ENCODE peak calls at places on chromosomes 13 and 19, in four cellular contexts. One of them, this sample, is unnamed.

GRCh38 chr13:60158321-60158801 is 5.4 kb downstream of the DIAPH3 start:
- DNase-seq in endothelial cell of umbilical vein: no peak
- DNase-seq in uterus: no peak
- DNase-seq in upper lobe of left lung: no peak
- DNase-seq in this sample: no peak

GRCh38 chr19:43779820-43780219 is 953 bp downstream of the KCNN4 start:
- DNase-seq in endothelial cell of umbilical vein: no peak
- DNase-seq in uterus: no peak
- DNase-seq in upper lobe of left lung: no peak
- DNase-seq in this sample: no peak

GRCh38 chr13:46369506-46370268 is 17.4 kb downstream of the RUBCNL start:
- DNase-seq in endothelial cell of umbilical vein: no peak
- DNase-seq in uterus: no peak
- DNase-seq in upper lobe of left lung: no peak
- DNase-seq in this sample: no peak

GRCh38 chr19:48403606-48404005 is 10.1 kb downstream of the GRIN2D start:
- DNase-seq in endothelial cell of umbilical vein: peak; percentile 61
- DNase-seq in uterus: no peak
- DNase-seq in upper lobe of left lung: no peak
- DNase-seq in this sample: no peak

GRCh38 chr19:38033658-38034150 is 126.7 kb downstream of the SIPA1L3 start:
- DNase-seq in endothelial cell of umbilical vein: no peak
- DNase-seq in uterus: no peak
- DNase-seq in upper lobe of left lung: no peak
- DNase-seq in this sample: no peak

GRCh38 chr13:29159871-29160270 is 339.7 kb downstream of the MTUS2 start:
- DNase-seq in endothelial cell of umbilical vein: no peak
- DNase-seq in uterus: no peak
- DNase-seq in upper lobe of left lung: no peak
- DNase-seq in this sample: no peak

GRCh38 chr13:87356314-87356713 is 314.9 kb upstream of the SLITRK5 start:
- DNase-seq in endothelial cell of umbilical vein: no peak
- DNase-seq in uterus: no peak
- DNase-seq in upper lobe of left lung: no peak
- DNase-seq in this sample: no peak

GRCh38 chr13:21458457-21458815 is 667 bp downstream of the ZDHHC20 start:
- DNase-seq in endothelial cell of umbilical vein: peak; percentile 25
- DNase-seq in uterus: peak; percentile 28
- DNase-seq in upper lobe of left lung: no peak
- DNase-seq in this sample: no peak

GRCh38 chr19:10852098-10852800 is 4.0 kb downstream of the C19orf38 start:
- DNase-seq in endothelial cell of umbilical vein: no peak
- DNase-seq in uterus: no peak
- DNase-seq in upper lobe of left lung: no peak
- DNase-seq in this sample: no peak

DNA sequence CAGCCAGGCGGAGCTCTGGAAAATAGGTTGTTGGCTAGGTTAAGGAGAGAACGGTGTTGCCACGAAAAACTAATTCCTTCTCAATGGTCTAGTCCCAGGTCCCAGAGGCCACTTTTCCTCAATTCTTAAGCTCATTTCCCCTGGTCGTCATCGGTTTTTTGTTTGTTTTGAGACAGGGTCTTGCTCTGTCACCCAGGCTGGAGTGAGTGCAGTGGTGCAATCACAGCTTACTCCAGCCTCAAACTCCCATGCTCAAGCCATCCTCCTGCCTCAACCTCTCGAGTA is 1.2 kb downstream of the SF3A2 start:
- DNase-seq in endothelial cell of umbilical vein: no peak
- DNase-seq in uterus: no peak
- DNase-seq in upper lobe of left lung: no peak
- DNase-seq in this sample: no peak
- H3K27ac ChIP-seq in endothelial cell of umbilical vein: no peak overlapping the region
- H3K27ac ChIP-seq in uterus: no peak overlapping the region
- H3K27ac ChIP-seq in upper lobe of left lung: peak overlapping the region; percentile 98
- H3K27ac ChIP-seq in this sample: no peak overlapping the region

GRCh38 chr13:30870049-30870884 is 35.8 kb upstream of the MEDAG start:
- DNase-seq in endothelial cell of umbilical vein: peak; percentile 99
- DNase-seq in uterus: peak; percentile 94
- DNase-seq in upper lobe of left lung: no peak
- DNase-seq in this sample: no peak
- H3K27ac ChIP-seq in endothelial cell of umbilical vein: peak overlapping the region; percentile 97
- H3K27ac ChIP-seq in uterus: peak overlapping the region; percentile 81
- H3K27ac ChIP-seq in upper lobe of left lung: peak overlapping the region; percentile 51
- H3K27ac ChIP-seq in this sample: no peak overlapping the region

DNA sequence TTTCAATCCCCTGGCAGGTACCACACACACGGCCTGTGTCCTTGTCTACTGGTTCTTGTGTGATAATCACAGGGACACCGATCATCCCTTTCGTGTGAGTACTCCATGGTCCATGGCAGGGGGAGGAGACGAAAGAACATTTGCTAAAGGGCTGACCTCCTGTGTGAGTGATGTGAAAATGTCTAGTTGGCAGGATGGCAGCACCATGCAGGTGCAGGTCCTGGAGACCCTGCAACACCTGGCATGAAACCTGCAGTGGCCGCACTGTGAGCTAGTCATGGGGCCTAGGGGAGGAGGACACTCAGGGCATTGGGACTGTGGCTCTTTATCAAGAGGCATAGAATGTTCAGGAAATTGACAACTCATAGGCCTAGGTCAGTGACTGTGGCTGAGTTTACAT is 22.9 kb upstream of the LGALS14 start:
- DNase-seq in endothelial cell of umbilical vein: no peak
- DNase-seq in uterus: no peak
- DNase-seq in upper lobe of left lung: no peak
- DNase-seq in this sample: no peak
- H3K27ac ChIP-seq in endothelial cell of umbilical vein: no peak overlapping the region
- H3K27ac ChIP-seq in uterus: no peak overlapping the region
- H3K27ac ChIP-seq in upper lobe of left lung: no peak overlapping the region
- H3K27ac ChIP-seq in this sample: no peak overlapping the region

GRCh38 chr13:99396446-99396845 is 89.2 kb upstream of the GPR183 start:
- DNase-seq in endothelial cell of umbilical vein: no peak
- DNase-seq in uterus: no peak
- DNase-seq in upper lobe of left lung: no peak
- DNase-seq in this sample: no peak
- H3K27ac ChIP-seq in endothelial cell of umbilical vein: no peak overlapping the region
- H3K27ac ChIP-seq in uterus: no peak overlapping the region
- H3K27ac ChIP-seq in upper lobe of left lung: no peak overlapping the region
- H3K27ac ChIP-seq in this sample: no peak overlapping the region

GRCh38 chr19:16064209-16064889 is 11.9 kb upstream of the TPM4 start:
- DNase-seq in endothelial cell of umbilical vein: no peak
- DNase-seq in uterus: no peak
- DNase-seq in upper lobe of left lung: peak; percentile 53
- DNase-seq in this sample: no peak

GRCh38 chr19:16067205-16067938 is 8.9 kb upstream of the TPM4 start:
- DNase-seq in endothelial cell of umbilical vein: peak; percentile 50
- DNase-seq in uterus: peak; percentile 88
- DNase-seq in upper lobe of left lung: peak; percentile 93
- DNase-seq in this sample: no peak

GRCh38 chr19:16069813-16070365 is 6.4 kb upstream of the TPM4 start:
- DNase-seq in endothelial cell of umbilical vein: no peak
- DNase-seq in uterus: no peak
- DNase-seq in upper lobe of left lung: peak; percentile 53
- DNase-seq in this sample: no peak

GRCh38 chr19:16068696-16069259 is 7.5 kb upstream of the TPM4 start:
- DNase-seq in endothelial cell of umbilical vein: peak; percentile 42
- DNase-seq in uterus: no peak
- DNase-seq in upper lobe of left lung: no peak
- DNase-seq in this sample: no peak

GRCh38 chr19:16066611-16067104 is 9.6 kb upstream of the TPM4 start:
- DNase-seq in endothelial cell of umbilical vein: peak; percentile 86
- DNase-seq in uterus: no peak
- DNase-seq in upper lobe of left lung: no peak
- DNase-seq in this sample: no peak
- H3K27ac ChIP-seq in endothelial cell of umbilical vein: peak overlapping the region; percentile 50
- H3K27ac ChIP-seq in uterus: peak overlapping the region; percentile 91
- H3K27ac ChIP-seq in upper lobe of left lung: peak overlapping the region; percentile 16
- H3K27ac ChIP-seq in this sample: peak overlapping the region; percentile 50

GRCh38 chr19:17404015-17404414 is 1.4 kb downstream of the BST2 start:
- DNase-seq in endothelial cell of umbilical vein: no peak
- DNase-seq in uterus: no peak
- DNase-seq in upper lobe of left lung: no peak
- DNase-seq in this sample: no peak

GRCh38 chr19:17406039-17406886 is 833 bp upstream of the BST2 start:
- DNase-seq in endothelial cell of umbilical vein: peak; percentile 41
- DNase-seq in uterus: no peak
- DNase-seq in upper lobe of left lung: no peak
- DNase-seq in this sample: no peak

GRCh38 chr19:17404621-17405249 is 695 bp downstream of the BST2 start:
- DNase-seq in endothelial cell of umbilical vein: no peak
- DNase-seq in uterus: no peak
- DNase-seq in upper lobe of left lung: no peak
- DNase-seq in this sample: no peak

GRCh38 chr19:17405250-17406038 is at the start of gene BST2:
- DNase-seq in endothelial cell of umbilical vein: peak; percentile 84
- DNase-seq in uterus: peak; percentile 75
- DNase-seq in upper lobe of left lung: peak; percentile 56
- DNase-seq in this sample: no peak

GRCh38 chr19:17406887-17407196 is 1.4 kb upstream of the BST2 start:
- DNase-seq in endothelial cell of umbilical vein: no peak
- DNase-seq in uterus: no peak
- DNase-seq in upper lobe of left lung: no peak
- DNase-seq in this sample: no peak
- H3K27ac ChIP-seq in endothelial cell of umbilical vein: no peak overlapping the region
- H3K27ac ChIP-seq in uterus: peak overlapping the region; percentile 74
- H3K27ac ChIP-seq in upper lobe of left lung: peak overlapping the region; percentile 85
- H3K27ac ChIP-seq in this sample: no peak overlapping the region

DNA sequence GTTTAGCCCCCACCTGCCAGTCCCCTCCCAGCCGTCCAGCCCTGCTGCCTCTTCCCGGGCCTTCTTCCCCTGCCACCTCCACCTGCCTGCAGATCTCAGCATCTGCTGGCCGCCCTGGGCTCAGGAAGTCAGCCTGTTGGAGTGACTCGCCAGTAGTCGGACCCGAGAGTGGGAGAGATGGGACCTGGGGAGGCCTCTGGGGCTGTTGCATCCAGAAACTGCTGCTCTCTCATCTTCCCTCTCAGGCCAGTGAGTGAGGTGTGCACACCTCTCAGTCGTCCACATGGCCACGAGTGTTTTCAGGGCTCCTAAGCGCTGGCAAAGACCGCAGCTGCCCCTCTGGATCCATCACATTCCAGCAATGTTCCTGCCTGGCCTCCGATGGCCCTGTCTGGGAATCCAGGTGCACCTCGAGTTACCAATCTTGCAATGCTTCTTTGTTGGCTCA is 151.8 kb upstream of the SOX1 start:
- DNase-seq in endothelial cell of umbilical vein: no peak
- DNase-seq in uterus: no peak
- DNase-seq in upper lobe of left lung: no peak
- DNase-seq in this sample: no peak
- H3K27ac ChIP-seq in endothelial cell of umbilical vein: no peak overlapping the region
- H3K27ac ChIP-seq in uterus: no peak overlapping the region
- H3K27ac ChIP-seq in upper lobe of left lung: no peak overlapping the region
- H3K27ac ChIP-seq in this sample: no peak overlapping the region

DNA sequence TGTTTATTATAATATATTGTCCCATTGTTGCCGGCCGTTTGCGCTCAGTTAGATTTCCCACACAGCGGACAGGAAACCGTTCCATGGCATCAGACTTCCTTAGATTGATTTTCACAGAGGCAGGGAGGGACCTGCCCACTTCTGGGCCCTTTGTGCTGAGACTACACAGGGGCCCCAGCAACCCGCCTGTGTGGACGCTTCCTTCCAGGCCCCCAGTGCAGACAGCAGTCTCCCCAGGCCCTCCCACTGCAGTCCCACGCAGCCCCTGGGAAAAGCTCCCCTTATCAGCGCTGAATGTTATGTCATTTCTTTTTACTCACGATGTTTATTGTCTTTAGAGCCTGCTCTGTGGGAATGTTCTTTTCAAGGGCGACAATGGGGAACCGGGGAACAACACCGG is 351.7 kb upstream of the ARGLU1 start:
- DNase-seq in endothelial cell of umbilical vein: peak; percentile 99
- DNase-seq in uterus: peak; percentile 17
- DNase-seq in upper lobe of left lung: peak; percentile 16
- DNase-seq in this sample: no peak
- H3K27ac ChIP-seq in endothelial cell of umbilical vein: peak overlapping the region; percentile 90
- H3K27ac ChIP-seq in uterus: no peak overlapping the region
- H3K27ac ChIP-seq in upper lobe of left lung: peak overlapping the region; percentile 87
- H3K27ac ChIP-seq in this sample: no peak overlapping the region

DNA sequence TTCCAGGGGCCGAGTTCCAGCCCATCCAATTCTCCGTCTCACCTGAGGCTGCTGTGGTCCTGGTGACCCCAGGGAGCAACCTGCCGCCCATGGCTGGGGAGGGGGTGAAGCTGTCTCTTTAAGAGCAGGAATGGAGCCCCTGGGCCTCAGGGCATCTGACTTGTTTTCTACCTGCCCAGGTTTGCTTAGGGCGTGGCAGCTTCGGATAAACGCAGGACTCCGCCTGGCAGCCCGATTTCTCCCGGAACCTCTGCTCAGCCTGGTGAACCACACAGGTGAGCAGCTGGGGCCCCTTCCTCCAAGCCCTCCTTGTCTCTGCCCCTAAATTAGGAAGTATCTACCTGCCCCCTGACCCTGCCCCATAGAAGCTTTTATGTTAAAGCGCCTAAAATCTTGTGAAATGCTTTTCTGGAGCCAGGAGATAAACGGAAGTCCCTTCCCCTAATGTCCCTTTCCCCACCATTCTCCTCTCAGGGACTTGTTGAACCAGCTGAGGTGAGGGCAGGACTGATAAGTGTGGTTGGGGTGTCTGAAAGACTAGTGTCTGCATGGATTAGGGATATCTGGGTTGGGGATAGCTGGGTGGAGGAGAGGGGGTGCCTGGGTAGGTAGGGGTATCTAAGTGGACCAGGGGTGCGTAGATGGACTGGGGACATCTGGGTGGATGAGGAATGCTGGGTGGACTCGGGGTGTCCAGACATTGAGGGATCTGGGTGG is 620 bp downstream of the FXYD3 start:
- DNase-seq in endothelial cell of umbilical vein: no peak
- DNase-seq in uterus: no peak
- DNase-seq in upper lobe of left lung: no peak
- DNase-seq in this sample: no peak
- H3K27ac ChIP-seq in endothelial cell of umbilical vein: no peak overlapping the region
- H3K27ac ChIP-seq in uterus: no peak overlapping the region
- H3K27ac ChIP-seq in upper lobe of left lung: peak overlapping the region; percentile 83
- H3K27ac ChIP-seq in this sample: peak overlapping the region; percentile 98